ENCODE peak calls at places on chromosome 18, in four cellular contexts. One of them, this sample, is unnamed.
A peak's percentile ranks its signal among the peaks of the same experiment; 100 is the strongest.

GRCh38 chr18:68972176-68972575 is 174.3 kb downstream of the CCDC102B start:
- DNase-seq in mesenchymal stem cell: peak; percentile 21
- DNase-seq in trophoblast cell: peak; percentile 48
- DNase-seq in neuronal stem cell: no peak
- DNase-seq in this sample: no peak

GRCh38 chr18:79901665-79902064 is 49.8 kb downstream of the SLC66A2 start:
- DNase-seq in mesenchymal stem cell: no peak
- DNase-seq in trophoblast cell: no peak
- DNase-seq in neuronal stem cell: no peak
- DNase-seq in this sample: no peak

GRCh38 chr18:27996792-27997191 is 180.1 kb downstream of the CDH2 start:
- DNase-seq in mesenchymal stem cell: peak; percentile 30
- DNase-seq in trophoblast cell: no peak
- DNase-seq in neuronal stem cell: no peak
- DNase-seq in this sample: peak; percentile 66

GRCh38 chr18:74861154-74861553 is 263.5 kb downstream of the ZNF407 start:
- DNase-seq in mesenchymal stem cell: peak; percentile 68
- DNase-seq in trophoblast cell: peak; percentile 82
- DNase-seq in neuronal stem cell: no peak
- DNase-seq in this sample: peak; percentile 78

GRCh38 chr18:48137354-48138208 is 207.1 kb upstream of the SMAD2 start:
- DNase-seq in mesenchymal stem cell: no peak
- DNase-seq in trophoblast cell: no peak
- DNase-seq in neuronal stem cell: no peak
- DNase-seq in this sample: no peak

GRCh38 chr18:78913395-78913794 is 66.2 kb upstream of the SALL3 start:
- DNase-seq in mesenchymal stem cell: no peak
- DNase-seq in trophoblast cell: no peak
- DNase-seq in neuronal stem cell: no peak
- DNase-seq in this sample: no peak

GRCh38 chr18:59454909-59455727 is 96.1 kb upstream of the LMAN1 start:
- DNase-seq in mesenchymal stem cell: no peak
- DNase-seq in trophoblast cell: no peak
- DNase-seq in neuronal stem cell: no peak
- DNase-seq in this sample: no peak

GRCh38 chr18:26477828-26478466 is 70.4 kb downstream of the KCTD1 start:
- DNase-seq in mesenchymal stem cell: no peak
- DNase-seq in trophoblast cell: no peak
- DNase-seq in neuronal stem cell: no peak
- DNase-seq in this sample: no peak

GRCh38 chr18:59712311-59712710 is 15.1 kb upstream of the CCBE1 start:
- DNase-seq in mesenchymal stem cell: no peak
- DNase-seq in trophoblast cell: no peak
- DNase-seq in neuronal stem cell: no peak
- DNase-seq in this sample: no peak

GRCh38 chr18:31590570-31590969 is 1.1 kb upstream of the TTR start:
- DNase-seq in mesenchymal stem cell: no peak
- DNase-seq in trophoblast cell: no peak
- DNase-seq in neuronal stem cell: no peak
- DNase-seq in this sample: no peak

GRCh38 chr18:46481847-46482245 is 175.2 kb downstream of the LOXHD1 start:
- DNase-seq in mesenchymal stem cell: no peak
- DNase-seq in trophoblast cell: no peak
- DNase-seq in neuronal stem cell: no peak
- DNase-seq in this sample: no peak

GRCh38 chr18:9615280-9615797 is 980 bp upstream of the PPP4R1 start:
- DNase-seq in mesenchymal stem cell: no peak
- DNase-seq in trophoblast cell: no peak
- DNase-seq in neuronal stem cell: peak; percentile 17
- DNase-seq in this sample: no peak

GRCh38 chr18:9613550-9614400 is 584 bp downstream of the PPP4R1 start:
- DNase-seq in mesenchymal stem cell: peak; percentile 70
- DNase-seq in trophoblast cell: peak; percentile 42
- DNase-seq in neuronal stem cell: peak; percentile 37
- DNase-seq in this sample: peak; percentile 27

GRCh38 chr18:9615973-9616559 is 1.7 kb upstream of the PPP4R1 start:
- DNase-seq in mesenchymal stem cell: peak; percentile 46
- DNase-seq in trophoblast cell: peak; percentile 52
- DNase-seq in neuronal stem cell: no peak
- DNase-seq in this sample: peak; percentile 59

GRCh38 chr18:9612989-9613388 is 1.4 kb downstream of the PPP4R1 start:
- DNase-seq in mesenchymal stem cell: no peak
- DNase-seq in trophoblast cell: no peak
- DNase-seq in neuronal stem cell: no peak
- DNase-seq in this sample: no peak

GRCh38 chr18:9614401-9615279 is at the start of gene PPP4R1:
- DNase-seq in mesenchymal stem cell: peak; percentile 72
- DNase-seq in trophoblast cell: peak; percentile 67
- DNase-seq in neuronal stem cell: peak; percentile 78
- DNase-seq in this sample: peak; percentile 52
- H2BK5ac ChIP-seq in mesenchymal stem cell: peak within 1 kb of the TSS; percentile 92
- H2BK5ac ChIP-seq in trophoblast cell: peak within 1 kb of the TSS; percentile 97
- H2BK5ac ChIP-seq in neuronal stem cell: peak within 1 kb of the TSS; percentile 93
- H2BK5ac ChIP-seq in this sample: peak within 1 kb of the TSS; percentile 90

DNA sequence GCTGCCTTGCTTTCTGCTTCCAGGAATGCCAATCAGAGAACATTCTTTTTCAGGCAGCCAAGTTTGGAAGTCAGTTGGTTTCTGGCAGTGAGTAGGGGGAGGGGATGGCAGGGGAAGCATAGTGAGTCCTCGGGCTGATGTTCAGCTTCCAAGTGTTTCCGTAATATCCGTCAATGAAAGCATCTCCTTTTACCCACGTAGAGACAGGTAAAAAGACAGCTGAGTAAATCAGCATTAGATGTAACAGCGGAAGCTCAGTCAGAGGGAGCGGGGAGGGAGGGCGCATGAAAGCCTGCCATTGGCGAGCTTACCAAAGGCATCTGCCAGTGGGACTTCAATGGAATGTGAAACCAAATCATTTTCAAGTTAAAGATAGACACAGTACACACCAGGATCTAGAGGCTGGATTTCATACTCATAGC is 117.1 kb upstream of the DTNA start:
- DNase-seq in mesenchymal stem cell: peak; percentile 75
- DNase-seq in trophoblast cell: no peak
- DNase-seq in neuronal stem cell: peak; percentile 20
- DNase-seq in this sample: peak; percentile 59
- H2BK5ac ChIP-seq in mesenchymal stem cell: no peak overlapping the region
- H2BK5ac ChIP-seq in trophoblast cell: no peak overlapping the region
- H2BK5ac ChIP-seq in neuronal stem cell: no peak overlapping the region
- H2BK5ac ChIP-seq in this sample: no peak overlapping the region

GRCh38 chr18:6729247-6730091 is at the start of gene ARHGAP28:
- DNase-seq in mesenchymal stem cell: peak; percentile 94
- DNase-seq in trophoblast cell: peak; percentile 84
- DNase-seq in neuronal stem cell: peak; percentile 89
- DNase-seq in this sample: peak; percentile 92
- H2BK5ac ChIP-seq in mesenchymal stem cell: peak within 1 kb of the TSS; percentile 79
- H2BK5ac ChIP-seq in trophoblast cell: peak within 1 kb of the TSS; percentile 68
- H2BK5ac ChIP-seq in neuronal stem cell: peak within 1 kb of the TSS; percentile 70
- H2BK5ac ChIP-seq in this sample: peak within 1 kb of the TSS; percentile 62

GRCh38 chr18:11947214-11948119 is 33.8 kb upstream of the IMPA2 start:
- DNase-seq in mesenchymal stem cell: peak; percentile 98
- DNase-seq in trophoblast cell: peak; percentile 98
- DNase-seq in neuronal stem cell: peak; percentile 54
- DNase-seq in this sample: peak; percentile 97
- H2BK5ac ChIP-seq in mesenchymal stem cell: peak overlapping the region; percentile 97
- H2BK5ac ChIP-seq in trophoblast cell: peak overlapping the region; percentile 84
- H2BK5ac ChIP-seq in neuronal stem cell: peak overlapping the region; percentile 61
- H2BK5ac ChIP-seq in this sample: peak overlapping the region; percentile 99

DNA sequence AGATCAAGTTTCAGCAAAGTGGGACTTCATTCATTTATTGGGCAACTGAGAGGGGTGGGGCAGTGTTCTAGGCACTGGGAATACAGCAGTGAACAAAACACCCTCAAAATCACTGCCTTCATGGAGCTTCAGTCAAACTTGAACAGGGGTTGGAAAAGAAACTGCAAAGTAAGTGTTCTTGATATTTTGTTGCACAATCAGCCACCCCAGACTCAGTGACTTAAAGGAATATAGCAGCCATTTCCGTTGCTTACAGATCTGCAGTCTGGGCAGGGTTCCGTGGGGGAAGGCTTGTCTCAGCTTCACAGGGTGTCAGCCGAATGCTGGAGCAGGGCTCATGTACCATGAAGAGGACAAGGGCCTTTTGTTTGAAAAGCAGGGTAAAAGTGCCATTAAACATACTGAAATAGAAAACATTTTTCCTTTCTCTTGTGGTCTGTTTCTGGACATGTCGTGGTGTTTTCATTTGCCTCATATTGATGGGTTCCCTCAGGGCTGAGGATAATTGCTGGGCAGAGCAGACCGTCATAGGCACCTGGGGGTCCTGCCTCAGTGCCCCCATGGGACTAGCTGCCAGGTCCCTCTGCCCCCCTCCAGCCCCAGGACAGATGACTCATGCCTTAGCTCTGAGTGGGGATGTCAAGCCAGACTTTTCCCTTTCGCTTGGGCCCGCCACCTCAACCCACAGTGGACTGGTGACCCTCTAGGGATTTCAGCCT is 96.3 kb downstream of the PTPRM start:
- DNase-seq in mesenchymal stem cell: peak; percentile 11
- DNase-seq in trophoblast cell: no peak
- DNase-seq in neuronal stem cell: no peak
- DNase-seq in this sample: no peak
- H2BK5ac ChIP-seq in mesenchymal stem cell: no peak overlapping the region
- H2BK5ac ChIP-seq in trophoblast cell: no peak overlapping the region
- H2BK5ac ChIP-seq in neuronal stem cell: no peak overlapping the region
- H2BK5ac ChIP-seq in this sample: no peak overlapping the region

GRCh38 chr18:54382076-54382475 is 24.4 kb downstream of the C18orf54 start:
- DNase-seq in mesenchymal stem cell: no peak
- DNase-seq in trophoblast cell: no peak
- DNase-seq in neuronal stem cell: no peak
- DNase-seq in this sample: no peak
- H2BK5ac ChIP-seq in mesenchymal stem cell: no peak overlapping the region
- H2BK5ac ChIP-seq in trophoblast cell: no peak overlapping the region
- H2BK5ac ChIP-seq in neuronal stem cell: no peak overlapping the region
- H2BK5ac ChIP-seq in this sample: no peak overlapping the region

GRCh38 chr18:77098033-77098432 is 34.5 kb downstream of the MBP start:
- DNase-seq in mesenchymal stem cell: no peak
- DNase-seq in trophoblast cell: no peak
- DNase-seq in neuronal stem cell: no peak
- DNase-seq in this sample: peak; percentile 84

GRCh38 chr18:77098554-77099174 is 33.9 kb downstream of the MBP start:
- DNase-seq in mesenchymal stem cell: no peak
- DNase-seq in trophoblast cell: no peak
- DNase-seq in neuronal stem cell: no peak
- DNase-seq in this sample: no peak

GRCh38 chr18:77100751-77101355 is 31.7 kb downstream of the MBP start:
- DNase-seq in mesenchymal stem cell: no peak
- DNase-seq in trophoblast cell: no peak
- DNase-seq in neuronal stem cell: no peak
- DNase-seq in this sample: no peak

GRCh38 chr18:77101410-77102245 is 31.0 kb downstream of the MBP start:
- DNase-seq in mesenchymal stem cell: peak; percentile 96
- DNase-seq in trophoblast cell: peak; percentile 60
- DNase-seq in neuronal stem cell: no peak
- DNase-seq in this sample: peak; percentile 97

GRCh38 chr18:77099501-77100370 is 32.8 kb downstream of the MBP start:
- DNase-seq in mesenchymal stem cell: no peak
- DNase-seq in trophoblast cell: no peak
- DNase-seq in neuronal stem cell: no peak
- DNase-seq in this sample: no peak
- H2BK5ac ChIP-seq in mesenchymal stem cell: no peak overlapping the region
- H2BK5ac ChIP-seq in trophoblast cell: no peak overlapping the region
- H2BK5ac ChIP-seq in neuronal stem cell: no peak overlapping the region
- H2BK5ac ChIP-seq in this sample: peak overlapping the region; percentile 35

GRCh38 chr18:22169011-22169888 is at the start of gene GATA6:
- DNase-seq in mesenchymal stem cell: peak; percentile 93
- DNase-seq in trophoblast cell: peak; percentile 94
- DNase-seq in neuronal stem cell: peak; percentile 73
- DNase-seq in this sample: peak; percentile 91
- H2BK5ac ChIP-seq in mesenchymal stem cell: peak within 1 kb of the TSS; percentile 69
- H2BK5ac ChIP-seq in trophoblast cell: no peak within 1 kb of the TSS
- H2BK5ac ChIP-seq in neuronal stem cell: no peak within 1 kb of the TSS
- H2BK5ac ChIP-seq in this sample: peak within 1 kb of the TSS; percentile 48